ENCODE peak calls at places on chromosome 16, in eight cellular contexts. C is esophagus squamous epithelium, Y is right atrium auricular region, Q is colonic mucosa, R is AG04450, I is iPS DF 6.9, X is spleen, W is pancreas. K is an unnamed sample.
A peak's percentile ranks its signal among the peaks of the same experiment; 100 is the strongest.

GRCh38 chr16:31088459-31089183 is at the start of gene PRSS53:
- DNase-seq in C (no peak), Y (no peak), Q (no peak), R (no peak), I (no peak), X (peak; percentile 51), W (no peak), K (no peak)

GRCh38 chr16:55439101-55439690 is 39.8 kb upstream of the MMP2 start:
- DNase-seq in C (no peak), Y (no peak), Q (no peak), R (no peak), I (no peak), X (no peak), W (no peak), K (no peak)

GRCh38 chr16:91484-91883 is 13.5 kb downstream of the MPG start:
- DNase-seq in C (no peak), Y (no peak), Q (no peak), R (no peak), I (no peak), X (no peak), W (no peak), K (no peak)

GRCh38 chr16:65071371-65072311 is 50.2 kb downstream of the CDH11 start:
- DNase-seq in C (no peak), Y (peak; percentile 79), Q (peak; percentile 23), R (no peak), I (no peak), X (no peak), W (no peak), K (no peak)

GRCh38 chr16:88306860-88307545 is 75.8 kb upstream of the ZNF469 start:
- DNase-seq in C (no peak), Y (no peak), Q (no peak), R (peak; percentile 92), I (no peak), X (no peak), W (no peak), K (no peak)

GRCh38 chr16:20803561-20804214 is 2.6 kb downstream of the ERI2 start:
- DNase-seq in C (no peak), Y (no peak), Q (no peak), R (no peak), I (no peak), X (no peak), W (no peak), K (no peak)

GRCh38 chr16:89350701-89351380 is 133.3 kb downstream of the ZNF778 start:
- DNase-seq in C (no peak), Y (no peak), Q (no peak), R (no peak), I (no peak), X (no peak), W (peak; percentile 41), K (no peak)

GRCh38 chr16:81416749-81417148 is 27.9 kb upstream of the CMIP start:
- DNase-seq in C (no peak), Y (no peak), Q (no peak), R (no peak), I (no peak), X (no peak), W (no peak), K (no peak)

GRCh38 chr16:66988197-66988788 is at the start of gene CES4A:
- DNase-seq in C (no peak), Y (no peak), Q (no peak), R (peak; percentile 53), I (no peak), X (no peak), W (no peak), K (no peak)

GRCh38 chr16:25893332-25893731 is 201.6 kb downstream of the HS3ST4 start:
- DNase-seq in C (no peak), Y (no peak), Q (no peak), R (no peak), I (no peak), X (no peak), W (no peak), K (no peak)

GRCh38 chr16:88943741-88944140 is 33.3 kb downstream of the CBFA2T3 start:
- DNase-seq in C (no peak), Y (no peak), Q (no peak), R (no peak), I (no peak), X (peak; percentile 74), W (no peak), K (no peak)

GRCh38 chr16:49055824-49056545 is 225.7 kb downstream of the CBLN1 start:
- DNase-seq in C (no peak), Y (no peak), Q (no peak), R (no peak), I (no peak), X (no peak), W (no peak), K (no peak)

GRCh38 chr16:83187404-83187803 is 560.6 kb downstream of the CDH13 start:
- DNase-seq in C (no peak), Y (no peak), Q (no peak), R (peak; percentile 34), I (no peak), X (no peak), W (no peak), K (no peak)

GRCh38 chr16:86510465-86511261 is at the start of gene FOXF1:
- DNase-seq in C (no peak), Y (no peak), Q (no peak), R (peak; percentile 69), I (no peak), X (no peak), W (peak; percentile 59), K (no peak)
- H3K27me3 ChIP-seq in C (peaks cover 100% of the 10 kb centered on the region), Y (peaks cover 61% of the 10 kb centered on the region), Q (peaks cover 87% of the 10 kb centered on the region), R (no peaks in the 10 kb centered on the region), I (peaks cover 89% of the 10 kb centered on the region), X (peaks cover 87% of the 10 kb centered on the region), W (no peaks in the 10 kb centered on the region), K (peaks cover 16% of the 10 kb centered on the region)

DNA sequence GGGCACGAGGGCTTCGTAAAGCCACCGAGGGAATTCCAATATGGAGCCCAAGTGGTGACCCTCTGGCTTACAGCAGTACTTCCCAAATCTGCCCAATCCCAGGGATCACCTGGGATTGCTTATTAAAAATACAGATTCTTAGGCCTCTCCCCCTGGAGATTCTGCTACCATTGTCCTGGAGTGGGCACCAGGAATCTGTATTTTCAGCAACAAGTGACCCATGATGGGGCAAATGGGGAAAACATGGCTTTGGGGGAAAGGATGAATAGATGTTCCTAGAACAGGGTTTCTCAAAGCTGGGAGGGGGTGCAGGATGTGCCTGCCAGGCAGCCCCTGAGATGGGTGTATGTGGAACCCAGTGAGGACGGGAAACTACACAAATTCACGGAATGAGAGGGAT is 40.6 kb downstream of the EMP2 start:
- DNase-seq in C (no peak), Y (no peak), Q (no peak), R (no peak), I (no peak), X (no peak), W (no peak), K (no peak)
- H3K9me3 ChIP-seq in C (no peaks in the 10 kb centered on the region), Y (no peaks in the 10 kb centered on the region), Q (no peaks in the 10 kb centered on the region), R (no peaks in the 10 kb centered on the region), I (no peaks in the 10 kb centered on the region), X (no peaks in the 10 kb centered on the region), W (no peaks in the 10 kb centered on the region), K (no peaks in the 10 kb centered on the region)

DNA sequence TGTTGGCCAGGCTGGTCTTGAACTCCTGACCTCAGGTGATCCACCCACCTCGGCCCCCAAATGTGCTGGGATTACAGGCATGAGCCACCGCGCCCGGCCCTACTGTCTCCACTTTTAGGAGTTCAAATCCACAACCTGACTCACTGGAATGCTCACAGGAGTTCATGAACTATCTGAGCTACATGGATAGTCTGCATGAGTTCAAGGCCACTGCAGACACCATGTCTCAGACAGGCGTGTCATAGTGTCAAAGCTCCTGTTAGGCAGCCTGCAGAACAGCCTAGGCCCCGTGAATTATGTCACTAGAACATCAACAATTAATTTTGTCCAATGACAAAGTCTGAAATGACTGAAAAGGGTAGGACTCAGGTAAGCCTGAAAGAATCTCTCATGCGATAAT is 38.3 kb upstream of the NDRG4 start:
- DNase-seq in C (no peak), Y (no peak), Q (no peak), R (no peak), I (no peak), X (peak; percentile 45), W (no peak), K (no peak)
- H3K27me3 ChIP-seq in C (peaks cover 43% of the 10 kb centered on the region), Y (no peaks in the 10 kb centered on the region), Q (peaks cover 42% of the 10 kb centered on the region), R (peaks cover 41% of the 10 kb centered on the region), I (peaks cover 25% of the 10 kb centered on the region), X (peaks cover 45% of the 10 kb centered on the region), W (no peaks in the 10 kb centered on the region), K (peaks cover 23% of the 10 kb centered on the region)

DNA sequence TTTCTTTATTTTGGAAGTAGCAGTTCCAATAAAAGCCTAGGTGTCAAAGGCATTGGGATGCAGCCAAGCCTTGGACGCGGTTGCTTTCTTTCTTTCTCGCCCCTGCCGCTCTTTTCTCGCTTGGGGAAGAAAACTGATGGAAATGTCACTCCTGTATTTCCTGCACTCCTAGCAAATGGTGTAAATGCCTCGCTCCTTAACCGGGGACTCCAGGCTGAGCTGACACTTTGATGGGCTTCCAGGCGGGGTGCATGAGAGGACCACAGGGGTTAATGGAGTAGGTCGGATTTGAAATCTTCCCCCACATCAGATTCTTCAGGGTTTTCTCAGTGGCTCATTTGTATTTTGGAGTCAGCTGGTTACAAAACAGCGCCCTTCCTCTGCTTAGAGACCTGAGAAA is 114.1 kb downstream of the FOXL1 start:
- DNase-seq in C (no peak), Y (no peak), Q (no peak), R (no peak), I (no peak), X (no peak), W (no peak), K (no peak)
- H3K9me3 ChIP-seq in C (no peaks in the 10 kb centered on the region), Y (no peaks in the 10 kb centered on the region), Q (no peaks in the 10 kb centered on the region), R (no peaks in the 10 kb centered on the region), I (no peaks in the 10 kb centered on the region), X (no peaks in the 10 kb centered on the region), W (no peaks in the 10 kb centered on the region), K (no peaks in the 10 kb centered on the region)

GRCh38 chr16:71489122-71489521 is at the start of gene ZNF19:
- DNase-seq in C (no peak), Y (no peak), Q (no peak), R (no peak), I (no peak), X (no peak), W (no peak), K (no peak)

DNA sequence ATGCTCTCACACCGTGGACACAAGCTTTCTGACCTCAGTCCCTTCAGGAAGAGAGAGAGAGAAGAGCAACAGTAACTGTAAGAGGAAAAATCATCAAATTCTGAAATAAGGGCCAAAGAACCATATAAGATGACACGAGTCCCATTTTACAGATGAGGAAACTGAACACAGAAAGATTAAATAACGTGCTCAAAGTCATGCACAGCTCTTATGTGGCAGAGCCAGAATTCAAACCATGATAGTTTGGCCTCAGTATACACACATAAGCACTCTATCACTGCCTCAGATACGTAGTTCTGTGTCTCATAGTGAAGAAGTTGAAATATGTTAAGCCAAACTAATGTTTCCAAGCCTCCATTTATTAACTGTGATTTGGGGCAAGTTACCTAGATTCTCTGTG is 1.9 kb upstream of the ZNF19 start:
- DNase-seq in C (no peak), Y (no peak), Q (no peak), R (no peak), I (no peak), X (no peak), W (no peak), K (no peak)
- H3K27me3 ChIP-seq in C (no peaks in the 10 kb centered on the region), Y (no peaks in the 10 kb centered on the region), Q (no peaks in the 10 kb centered on the region), R (no peaks in the 10 kb centered on the region), I (no peaks in the 10 kb centered on the region), X (no peaks in the 10 kb centered on the region), W (no peaks in the 10 kb centered on the region), K (no peaks in the 10 kb centered on the region)

DNA sequence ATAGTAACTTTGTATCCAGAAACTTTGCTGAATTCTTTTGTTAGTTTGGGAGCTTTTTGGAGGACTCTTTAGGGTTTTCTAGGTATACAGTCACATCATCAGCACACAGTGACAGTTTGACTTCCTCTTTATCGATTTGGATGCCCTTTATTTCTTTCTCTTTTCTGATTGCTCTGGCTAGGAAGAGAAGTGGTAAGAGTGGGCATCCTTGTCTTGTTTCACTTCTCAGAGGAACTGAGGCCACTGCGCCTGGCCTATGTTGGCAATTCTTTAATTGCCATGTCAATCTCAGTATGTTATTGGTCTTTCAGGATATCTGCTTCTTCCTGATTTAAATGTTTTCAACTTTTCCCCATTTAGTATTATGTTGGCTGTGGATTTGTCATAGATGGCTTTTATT is 24.6 kb downstream of the ATF7IP2 start:
- DNase-seq in C (no peak), Y (no peak), Q (no peak), R (no peak), I (no peak), X (no peak), W (no peak), K (no peak)
- H3K9me3 ChIP-seq in C (no peaks in the 10 kb centered on the region), Y (peaks cover 69% of the 10 kb centered on the region), Q (peaks cover 7% of the 10 kb centered on the region), R (peaks cover 4% of the 10 kb centered on the region), I (peaks cover 3% of the 10 kb centered on the region), X (peaks cover 18% of the 10 kb centered on the region), W (no peaks in the 10 kb centered on the region), K (peaks cover 34% of the 10 kb centered on the region)

K was measured in CD8-positive, alpha-beta memory T cell.